ENCODE peak calls at places on chromosomes 5 and 9, in six cellular contexts. F is dorsolateral prefrontal cortex, Q is ascending aorta, S is WTC11, E is cardiac fibroblast, X is WERI-Rb-1. C is an unnamed sample.

GRCh38 chr5:80481019-80481893 is 6.6 kb upstream of the FAM151B start:
- DNase-seq in F (no peak), Q (no peak), S (peak), E (peak), X (peak), C (peak)

GRCh38 chr5:149448831-149449714 is 70.0 kb upstream of the IL17B start:
- DNase-seq in F (no peak), Q (no peak), S (peak), E (peak), X (peak), C (no peak)

GRCh38 chr5:147763791-147764525 is 18.6 kb downstream of the JAKMIP2 start:
- DNase-seq in F (no peak), Q (no peak), S (no peak), E (peak), X (no peak), C (no peak)

GRCh38 chr5:68418680-68419079 is 203.1 kb downstream of the PIK3R1 start:
- DNase-seq in F (no peak), Q (no peak), S (no peak), E (no peak), X (no peak), C (no peak)

GRCh38 chr5:122263352-122264030 is 48.5 kb upstream of the SNCAIP start:
- DNase-seq in F (no peak), Q (no peak), S (no peak), E (peak), X (no peak), C (no peak)

GRCh38 chr5:55850839-55851674 is at the start of gene IL31RA:
- DNase-seq in F (no peak), Q (no peak), S (no peak), E (peak), X (no peak), C (no peak)

GRCh38 chr9:1580215-1580614 is 434.9 kb upstream of the SMARCA2 start:
- DNase-seq in F (no peak), Q (no peak), S (no peak), E (no peak), X (no peak), C (no peak)

GRCh38 chr9:92706218-92706940 is 36.4 kb upstream of the IPPK start:
- DNase-seq in F (no peak), Q (no peak), S (peak), E (peak), X (peak), C (peak)

GRCh38 chr5:172867761-172868435 is 33.8 kb downstream of the ERGIC1 start:
- DNase-seq in F (no peak), Q (no peak), S (no peak), E (no peak), X (no peak), C (no peak)

GRCh38 chr9:126326228-126327015 is at the start of gene MVB12B:
- DNase-seq in F (no peak), Q (no peak), S (peak), E (no peak), X (peak), C (peak)

GRCh38 chr5:1216211-1216917 is 8.8 kb upstream of the SLC6A18 start:
- DNase-seq in F (no peak), Q (no peak), S (peak), E (no peak), X (no peak), C (no peak)

GRCh38 chr5:176542135-176542595 is 5.0 kb upstream of the RNF44 start:
- DNase-seq in F (no peak), Q (no peak), S (peak), E (no peak), X (no peak), C (no peak)

GRCh38 chr9:93598647-93599241 is 22.4 kb downstream of the PHF2 start:
- DNase-seq in F (no peak), Q (no peak), S (peak), E (peak), X (no peak), C (no peak)

GRCh38 chr5:106587-106986 is 14.6 kb downstream of the PLEKHG4B start:
- DNase-seq in F (no peak), Q (no peak), S (no peak), E (no peak), X (no peak), C (no peak)

GRCh38 chr9:35515766-35516165 is 25.9 kb downstream of the RUSC2 start:
- DNase-seq in F (no peak), Q (no peak), S (no peak), E (peak), X (no peak), C (no peak)

GRCh38 chr9:12232836-12233235 is 460.3 kb upstream of the TYRP1 start:
- DNase-seq in F (no peak), Q (no peak), S (no peak), E (no peak), X (no peak), C (no peak)

GRCh38 chr5:21685536-21685935 is 1167.6 kb downstream of the CDH12 start:
- DNase-seq in F (no peak), Q (no peak), S (no peak), E (peak), X (no peak), C (no peak)
- TF ChIP-seq CTCF in F (no peak), Q (no peak), S (no peak), E (no peak), X (no peak), C (no peak)

DNA sequence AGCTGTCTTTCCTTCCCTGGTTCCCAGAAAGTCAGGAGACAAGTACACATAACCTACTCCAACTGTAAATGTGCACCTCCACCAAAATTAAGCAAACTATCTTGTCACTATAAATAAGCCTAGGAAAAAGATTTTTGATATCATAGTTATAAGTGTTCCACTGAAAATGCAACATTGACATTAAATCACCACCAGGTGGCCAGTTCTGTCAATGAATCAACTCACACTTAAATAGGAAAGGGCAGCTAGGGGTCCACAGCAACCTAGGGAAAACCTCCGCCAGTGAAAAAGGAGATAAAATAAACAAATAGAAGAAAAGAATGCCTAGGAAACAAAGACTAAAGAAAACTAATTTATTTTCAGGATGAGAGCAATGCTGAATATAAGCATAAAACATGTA is 243.0 kb upstream of the PTPRD start:
- DNase-seq in F (no peak), Q (no peak), S (no peak), E (peak), X (no peak), C (peak)
- TF ChIP-seq CTCF in F (peak), Q (no peak), S (peak), E (peak), X (no peak), C (peak)

GRCh38 chr5:114702111-114702510 is 340.2 kb downstream of the KCNN2 start:
- DNase-seq in F (no peak), Q (no peak), S (no peak), E (no peak), X (no peak), C (no peak)
- TF ChIP-seq CTCF in F (no peak), Q (no peak), S (no peak), E (no peak), X (no peak), C (no peak)

DNA sequence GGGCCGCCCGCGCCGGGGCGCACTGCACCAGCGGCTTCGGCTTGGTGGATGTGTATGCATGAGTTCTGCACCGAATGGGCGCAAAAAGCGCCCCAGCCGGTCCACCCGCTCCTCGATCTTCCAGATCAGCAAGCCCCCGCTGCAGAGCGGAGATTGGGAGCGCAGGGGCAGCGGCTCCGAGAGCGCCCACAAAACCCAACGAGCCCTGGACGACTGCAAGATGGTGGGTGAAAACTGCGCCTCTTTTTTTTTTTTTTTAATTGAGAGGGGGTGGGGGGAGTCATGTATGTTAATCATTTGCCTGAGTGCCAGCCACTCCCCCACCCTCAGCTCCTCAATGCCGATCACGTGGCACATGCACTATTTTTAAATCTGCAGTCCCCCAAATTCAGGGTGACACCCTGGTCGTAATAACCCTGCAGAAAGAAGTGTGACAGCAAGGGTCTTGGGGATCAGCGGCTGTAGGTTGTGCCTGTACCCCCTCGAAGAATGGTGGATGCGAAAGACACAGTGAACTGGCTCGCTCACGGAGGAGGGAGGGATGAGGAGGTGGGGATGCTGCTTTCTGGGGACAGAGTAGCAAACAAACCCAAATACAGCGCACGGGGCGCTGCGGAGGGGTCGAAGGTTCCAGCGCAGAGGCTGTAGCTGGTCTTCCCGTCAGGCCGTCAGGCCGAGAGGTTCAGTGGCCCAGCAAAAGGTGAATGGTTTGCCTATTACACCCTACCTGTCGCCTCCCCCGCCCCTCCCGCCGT is 929 bp downstream of the RGS7BP start:
- DNase-seq in F (peak), Q (no peak), S (peak), E (no peak), X (no peak), C (peak)
- TF ChIP-seq CTCF in F (no peak), Q (peak), S (no peak), E (no peak), X (peak), C (no peak)

DNA sequence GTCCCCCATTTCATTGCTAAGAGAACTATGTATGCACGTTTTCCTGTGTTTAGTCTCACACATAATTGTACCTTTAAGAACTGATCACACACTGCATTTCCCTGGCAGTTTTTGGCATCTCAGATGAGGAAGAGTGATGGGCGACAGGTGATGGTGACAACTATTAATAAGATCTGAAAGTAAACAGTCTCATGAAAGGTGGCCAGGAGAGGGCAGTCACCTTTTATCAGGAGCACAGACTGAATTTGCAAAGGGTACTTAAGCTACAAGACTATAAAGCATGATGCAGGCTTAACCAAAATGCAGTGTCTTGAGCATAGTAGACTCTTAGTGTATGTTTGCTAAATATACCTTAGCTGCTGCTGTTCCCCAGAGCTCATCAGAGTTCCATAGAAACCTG is 91.5 kb downstream of the GHR start:
- DNase-seq in F (no peak), Q (no peak), S (no peak), E (peak), X (no peak), C (no peak)
- TF ChIP-seq CTCF in F (no peak), Q (no peak), S (no peak), E (no peak), X (no peak), C (no peak)